ENCODE peak calls at places on chromosomes 7 and 10, in four cellular contexts. D, L, A and N are unnamed samples.

GRCh38 chr10:31147220-31147608 is 115.5 kb upstream of the ZNF438 start:
- DNase-seq in D (no peak), L (peak), A (peak), N (no peak)

GRCh38 chr7:111076205-111076604 is 14.7 kb upstream of the LRRN3 start:
- DNase-seq in D (no peak), L (peak), A (no peak), N (no peak)

GRCh38 chr7:70458195-70458695 is 673.7 kb upstream of the GALNT17 start:
- DNase-seq in D (no peak), L (no peak), A (no peak), N (no peak)

GRCh38 chr10:50381637-50382036 is 130.3 kb upstream of the ASAH2 start:
- DNase-seq in D (no peak), L (no peak), A (no peak), N (no peak)

GRCh38 chr10:91800756-91801155 is 2.5 kb downstream of the TNKS2 start:
- DNase-seq in D (no peak), L (no peak), A (no peak), N (no peak)

GRCh38 chr10:21468086-21468485 is 57.4 kb downstream of the SKIDA1 start:
- DNase-seq in D (no peak), L (no peak), A (no peak), N (no peak)

GRCh38 chr7:40500209-40500608 is 365.4 kb downstream of the SUGCT start:
- DNase-seq in D (no peak), L (no peak), A (no peak), N (no peak)

GRCh38 chr7:37062460-37062859 is 338.2 kb upstream of the AOAH start:
- DNase-seq in D (no peak), L (no peak), A (no peak), N (no peak)

GRCh38 chr7:4876586-4876985 is 6.9 kb downstream of the RADIL start:
- DNase-seq in D (no peak), L (no peak), A (no peak), N (no peak)

GRCh38 chr10:133076274-133077038 is 11.3 kb upstream of the ADGRA1 start:
- DNase-seq in D (no peak), L (no peak), A (no peak), N (no peak)

GRCh38 chr10:63414481-63415260 is 51.1 kb downstream of the JMJD1C start:
- DNase-seq in D (no peak), L (no peak), A (peak), N (no peak)

GRCh38 chr7:74612015-74612829 is 45.3 kb upstream of the GTF2I start:
- DNase-seq in D (no peak), L (peak), A (no peak), N (no peak)

GRCh38 chr10:110609592-110609991 is 34.5 kb upstream of the RBM20 start:
- DNase-seq in D (no peak), L (no peak), A (no peak), N (no peak)

GRCh38 chr10:133166828-133167692 is 7.0 kb downstream of the KNDC1 start:
- DNase-seq in D (no peak), L (no peak), A (no peak), N (no peak)

GRCh38 chr7:83410989-83411591 is 237.8 kb downstream of the SEMA3E start:
- DNase-seq in D (no peak), L (peak), A (peak), N (peak)

GRCh38 chr7:12889391-12889790 is 202.0 kb downstream of the ARL4A start:
- DNase-seq in D (no peak), L (peak), A (no peak), N (no peak)

GRCh38 chr10:63192826-63193225 is 59.7 kb downstream of the NRBF2 start:
- DNase-seq in D (no peak), L (no peak), A (no peak), N (no peak)

GRCh38 chr7:21939136-21939857 is 6.4 kb downstream of the CDCA7L start:
- DNase-seq in D (no peak), L (no peak), A (no peak), N (peak)

GRCh38 chr10:93438796-93439253 is 43.3 kb downstream of the MYOF start:
- DNase-seq in D (no peak), L (peak), A (no peak), N (no peak)

GRCh38 chr10:75209325-75210192 is 1.0 kb upstream of the VDAC2 start:
- DNase-seq in D (peak), L (peak), A (no peak), N (no peak)

GRCh38 chr10:4541292-4541691 is 284.7 kb upstream of the AKR1E2 start:
- DNase-seq in D (no peak), L (peak), A (peak), N (peak)

GRCh38 chr7:47405921-47406765 is 175.8 kb downstream of the TNS3 start:
- DNase-seq in D (no peak), L (no peak), A (no peak), N (peak)

GRCh38 chr7:102951839-102952238 is 39.0 kb downstream of the LRRC17 start:
- DNase-seq in D (no peak), L (no peak), A (no peak), N (no peak)

GRCh38 chr7:30911561-30911969 is at the start of gene AQP1:
- DNase-seq in D (no peak), L (no peak), A (no peak), N (no peak)

GRCh38 chr7:104552102-104552501 is 223.7 kb downstream of the LHFPL3 start:
- DNase-seq in D (no peak), L (peak), A (no peak), N (peak)

GRCh38 chr10:94115725-94116124 is 122.0 kb downstream of the PLCE1 start:
- DNase-seq in D (no peak), L (peak), A (no peak), N (no peak)

GRCh38 chr7:33459340-33459751 is 330.0 kb downstream of the BBS9 start:
- DNase-seq in D (no peak), L (peak), A (peak), N (no peak)

GRCh38 chr7:98133181-98133580 is 26.5 kb downstream of the LMTK2 start:
- DNase-seq in D (no peak), L (peak), A (no peak), N (no peak)

GRCh38 chr7:108360058-108360800 is 96.0 kb downstream of the NRCAM start:
- DNase-seq in D (no peak), L (no peak), A (no peak), N (no peak)

GRCh38 chr7:31121641-31122040 is 69.5 kb downstream of the ADCYAP1R1 start:
- DNase-seq in D (no peak), L (no peak), A (no peak), N (no peak)

GRCh38 chr10:129888784-129889616 is 75.1 kb downstream of the EBF3 start:
- DNase-seq in D (peak), L (peak), A (no peak), N (no peak)

GRCh38 chr7:54678763-54679396 is 80.1 kb downstream of the SEC61G start:
- DNase-seq in D (no peak), L (no peak), A (no peak), N (no peak)

GRCh38 chr7:54680377-54681005 is 78.5 kb downstream of the SEC61G start:
- DNase-seq in D (no peak), L (no peak), A (no peak), N (no peak)

GRCh38 chr7:54674891-54675290 is 84.1 kb downstream of the SEC61G start:
- DNase-seq in D (no peak), L (no peak), A (no peak), N (no peak)

GRCh38 chr7:54679414-54679813 is 79.6 kb downstream of the SEC61G start:
- DNase-seq in D (no peak), L (no peak), A (no peak), N (no peak)
- TF ChIP-seq CTCF in D (no peak), L (no peak), A (no peak), N (no peak)

DNA sequence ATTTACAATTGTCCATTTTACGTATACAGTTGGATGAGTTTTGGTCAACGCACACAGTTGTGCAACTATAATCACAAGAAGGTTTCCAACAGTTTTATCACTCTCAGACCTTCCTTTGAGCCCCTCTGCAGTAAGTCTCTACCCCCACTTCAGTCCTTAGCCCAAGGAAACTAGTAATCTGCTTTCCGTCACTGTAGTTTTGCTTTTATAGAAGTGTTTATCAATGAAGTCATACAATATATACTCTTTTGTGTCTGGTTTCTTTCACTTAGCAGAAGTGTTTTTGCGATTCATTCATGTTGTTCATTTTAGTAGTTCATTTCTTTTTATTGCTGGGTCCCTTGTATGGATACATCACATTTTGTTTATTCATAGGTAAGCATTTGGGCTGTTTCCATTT is 92.9 kb upstream of the PIP4K2A start:
- DNase-seq in D (no peak), L (no peak), A (no peak), N (no peak)
- H3K4me3 ChIP-seq in D (no peak), L (no peak), A (no peak), N (no peak)

GRCh38 chr7:100588438-100588837 is 2.3 kb downstream of the FBXO24 start:
- DNase-seq in D (no peak), L (peak), A (no peak), N (no peak)
- TF ChIP-seq CTCF in D (no peak), L (peak), A (peak), N (peak)

DNA sequence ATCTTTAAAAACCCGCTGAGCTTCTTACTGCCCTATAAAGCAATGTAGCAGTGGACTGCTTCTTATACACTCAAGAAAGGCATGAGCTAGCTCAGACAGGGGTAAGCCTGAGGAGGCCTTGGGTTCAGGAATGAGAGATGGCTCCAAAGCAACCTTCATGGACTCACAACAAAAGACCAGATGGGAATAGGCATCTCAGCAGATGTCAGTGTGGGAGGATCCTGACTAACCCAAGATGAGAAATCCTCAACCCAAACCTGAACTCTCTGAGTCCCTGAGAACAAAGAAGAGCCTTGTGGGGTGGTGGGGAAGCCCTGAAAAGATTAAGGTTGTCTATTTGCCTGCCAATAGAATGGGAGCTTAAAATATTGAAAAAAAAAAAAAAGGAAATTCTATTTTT is 807.4 kb downstream of the KCNMA1 start:
- DNase-seq in D (no peak), L (no peak), A (no peak), N (no peak)
- H3K4me3 ChIP-seq in D (no peak), L (no peak), A (no peak), N (no peak)